ENCODE peak calls at places on chromosomes 7 and 10, in nine cellular contexts. Z, H, M, R, L, B, O, F and D are unnamed samples.
A peak's percentile ranks its signal among the peaks of the same experiment; 100 is the strongest.

GRCh38 chr7:37311282-37311868 is 137.3 kb downstream of the ELMO1 start:
- DNase-seq in Z (peak; percentile 61), H (peak; percentile 58), M (peak; percentile 58), R (no peak), L (no peak), B (no peak), O (no peak), F (no peak), D (no peak)

GRCh38 chr10:43322769-43323168 is 48.7 kb upstream of the FXYD4 start:
- DNase-seq in Z (peak; percentile 60), H (peak; percentile 93), M (peak; percentile 94), R (peak; percentile 99), L (peak; percentile 96), B (peak; percentile 94), O (peak; percentile 95), F (peak; percentile 85), D (peak; percentile 96)

GRCh38 chr7:48365010-48365409 is 193.8 kb downstream of the ABCA13 start:
- DNase-seq in Z (peak; percentile 34), H (no peak), M (no peak), R (no peak), L (no peak), B (no peak), O (no peak), F (no peak), D (no peak)

GRCh38 chr10:14087585-14087984 is 243.1 kb downstream of the FRMD4A start:
- DNase-seq in Z (no peak), H (no peak), M (no peak), R (no peak), L (no peak), B (no peak), O (no peak), F (no peak), D (no peak)

GRCh38 chr10:3255086-3255485 is 82.5 kb upstream of the PITRM1 start:
- DNase-seq in Z (no peak), H (no peak), M (peak; percentile 22), R (no peak), L (no peak), B (no peak), O (no peak), F (no peak), D (no peak)

GRCh38 chr7:13144622-13145021 is 457.2 kb downstream of the ARL4A start:
- DNase-seq in Z (peak; percentile 96), H (peak; percentile 71), M (no peak), R (no peak), L (no peak), B (no peak), O (no peak), F (no peak), D (no peak)

GRCh38 chr7:75638607-75639070 is 100.1 kb downstream of the HIP1 start:
- DNase-seq in Z (no peak), H (peak; percentile 59), M (peak; percentile 62), R (peak; percentile 76), L (peak; percentile 51), B (peak; percentile 80), O (peak; percentile 35), F (peak; percentile 35), D (peak; percentile 70)

GRCh38 chr7:110590415-110590814 is 500.5 kb upstream of the LRRN3 start:
- DNase-seq in Z (no peak), H (no peak), M (peak; percentile 41), R (peak; percentile 80), L (no peak), B (no peak), O (no peak), F (no peak), D (no peak)

GRCh38 chr10:88129013-88129412 is 265.6 kb downstream of the PTEN start:
- DNase-seq in Z (no peak), H (no peak), M (no peak), R (no peak), L (no peak), B (no peak), O (no peak), F (no peak), D (no peak)

GRCh38 chr10:88130912-88131311 is 267.5 kb downstream of the PTEN start:
- DNase-seq in Z (no peak), H (no peak), M (no peak), R (no peak), L (no peak), B (no peak), O (no peak), F (no peak), D (no peak)

GRCh38 chr10:88127766-88128165 is 264.3 kb downstream of the PTEN start:
- DNase-seq in Z (no peak), H (no peak), M (no peak), R (no peak), L (no peak), B (no peak), O (no peak), F (no peak), D (no peak)

GRCh38 chr10:88127266-88127665 is 263.8 kb downstream of the PTEN start:
- DNase-seq in Z (no peak), H (no peak), M (no peak), R (no peak), L (no peak), B (no peak), O (no peak), F (no peak), D (no peak)

DNA sequence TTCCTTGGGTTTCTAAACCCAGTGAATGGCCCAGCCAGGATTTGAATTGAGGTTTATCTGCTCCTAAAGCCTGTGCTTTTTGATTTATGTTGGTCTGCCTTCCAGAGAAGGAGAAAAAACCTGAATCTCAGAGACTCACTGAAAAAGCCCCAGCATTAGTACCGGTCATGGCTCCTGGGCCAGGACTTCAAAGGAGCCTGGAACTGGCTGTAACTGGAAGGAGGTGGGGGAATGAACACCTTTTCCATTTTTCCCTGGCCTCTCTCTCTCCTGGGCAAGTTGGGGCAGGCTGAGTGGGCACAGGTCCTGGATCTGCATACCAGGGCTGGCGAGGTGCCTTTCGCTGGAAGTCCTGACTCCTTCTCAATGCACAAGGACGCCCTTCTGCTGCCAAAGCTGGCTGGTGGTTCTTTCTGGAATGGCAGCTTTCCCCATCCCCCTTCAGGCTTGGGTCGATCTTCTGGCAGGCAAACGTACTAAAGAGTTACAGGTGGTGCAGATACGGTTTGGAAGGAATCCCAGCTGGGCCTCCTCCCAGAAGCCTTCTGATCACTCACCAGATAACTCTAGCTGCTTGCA is 268.2 kb downstream of the PTEN start:
- DNase-seq in Z (no peak), H (no peak), M (peak; percentile 68), R (peak; percentile 30), L (no peak), B (peak; percentile 72), O (no peak), F (peak; percentile 95), D (no peak)
- TF ChIP-seq CTCF in Z (no peak), H (no peak), M (no peak), R (no peak), L (no peak), B (no peak), O (no peak), F (peak; percentile 54), D (no peak)

GRCh38 chr7:135128931-135129330 is 18.9 kb upstream of the TMEM140 start:
- DNase-seq in Z (no peak), H (no peak), M (no peak), R (no peak), L (no peak), B (no peak), O (no peak), F (no peak), D (no peak)

GRCh38 chr7:135129579-135129978 is 18.3 kb upstream of the TMEM140 start:
- DNase-seq in Z (no peak), H (no peak), M (no peak), R (peak; percentile 22), L (no peak), B (no peak), O (no peak), F (no peak), D (no peak)
- TF ChIP-seq CTCF in Z (no peak), H (no peak), M (no peak), R (no peak), L (no peak), B (no peak), O (no peak), F (no peak), D (peak; percentile 20)

GRCh38 chr7:155299539-155300202 is 2.0 kb downstream of the INSIG1 start:
- DNase-seq in Z (no peak), H (no peak), M (no peak), R (no peak), L (no peak), B (no peak), O (no peak), F (no peak), D (no peak)

GRCh38 chr7:155296788-155297516 is 726 bp upstream of the INSIG1 start:
- DNase-seq in Z (peak; percentile 84), H (peak; percentile 82), M (peak; percentile 78), R (peak; percentile 67), L (no peak), B (peak; percentile 84), O (peak; percentile 50), F (peak; percentile 59), D (peak; percentile 40)

GRCh38 chr7:155297517-155298287 is at the start of gene INSIG1:
- DNase-seq in Z (peak; percentile 95), H (peak; percentile 97), M (peak; percentile 94), R (peak; percentile 89), L (peak; percentile 84), B (peak; percentile 96), O (peak; percentile 96), F (peak; percentile 96), D (peak; percentile 96)

GRCh38 chr7:155298834-155299538 is 1.3 kb downstream of the INSIG1 start:
- DNase-seq in Z (peak; percentile 98), H (peak; percentile 97), M (peak; percentile 97), R (peak; percentile 95), L (peak; percentile 83), B (peak; percentile 97), O (peak; percentile 94), F (peak; percentile 90), D (peak; percentile 87)

DNA sequence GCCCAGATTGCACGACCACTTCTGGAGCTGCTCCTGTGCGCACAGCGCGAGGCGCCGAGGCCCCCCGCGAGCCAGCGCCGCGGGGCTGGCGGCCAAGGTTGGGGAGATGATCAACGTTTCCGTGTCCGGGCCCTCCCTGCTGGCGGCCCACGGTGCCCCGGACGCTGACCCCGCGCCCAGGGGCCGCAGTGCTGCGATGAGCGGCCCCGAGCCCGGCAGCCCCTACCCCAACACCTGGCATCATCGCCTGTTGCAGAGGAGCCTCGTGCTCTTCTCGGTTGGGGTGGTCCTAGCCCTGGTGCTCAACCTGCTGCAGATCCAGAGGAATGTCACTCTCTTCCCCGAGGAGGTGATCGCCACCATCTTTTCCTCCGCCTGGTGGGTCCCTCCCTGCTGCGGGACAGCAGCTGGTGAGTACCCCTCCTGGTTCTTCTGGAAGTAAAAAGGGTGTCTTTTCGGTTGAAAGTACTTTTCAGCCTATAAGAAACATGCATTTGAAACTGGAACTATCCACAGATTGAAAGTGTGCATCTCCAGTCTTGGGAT is 683 bp downstream of the INSIG1 start:
- DNase-seq in Z (no peak), H (no peak), M (no peak), R (peak; percentile 22), L (no peak), B (no peak), O (no peak), F (no peak), D (no peak)
- TF ChIP-seq CTCF in Z (no peak), H (no peak), M (no peak), R (no peak), L (no peak), B (no peak), O (no peak), F (no peak), D (no peak)

DNA sequence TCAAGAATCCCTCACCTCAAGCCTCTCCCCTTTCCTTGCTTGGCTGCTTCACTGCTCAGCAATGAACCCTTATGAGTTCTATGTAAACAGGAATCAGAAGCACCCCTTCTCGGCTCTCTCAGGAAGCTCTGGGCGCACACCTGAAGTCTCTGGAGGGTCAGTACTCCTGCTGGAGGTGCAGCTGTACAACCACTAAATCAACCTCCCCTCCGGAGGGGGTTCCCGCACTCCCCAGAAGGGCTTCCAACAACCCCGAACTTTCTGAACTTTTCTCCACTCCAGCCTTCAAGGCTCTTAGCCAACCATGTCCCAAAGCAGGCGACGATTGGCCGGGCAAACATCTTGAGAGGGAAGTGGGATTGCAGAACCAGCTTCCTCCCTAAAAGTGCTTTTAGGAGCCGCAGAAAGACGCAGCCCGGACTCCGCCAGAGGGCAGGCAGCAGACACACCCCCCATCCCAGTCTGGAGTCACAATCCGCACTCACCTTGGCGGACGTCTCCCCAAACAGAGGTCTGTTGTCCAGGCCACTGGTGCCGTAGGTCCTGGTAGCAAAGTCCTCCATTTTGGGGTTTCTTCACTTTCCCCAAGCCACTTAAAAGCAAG is 489 bp downstream of the TMEM243 start:
- DNase-seq in Z (peak; percentile 54), H (peak; percentile 72), M (peak; percentile 90), R (peak; percentile 77), L (no peak), B (peak; percentile 94), O (peak; percentile 47), F (peak; percentile 50), D (peak; percentile 46)
- TF ChIP-seq CTCF in Z (no peak), H (peak; percentile 15), M (no peak), R (no peak), L (no peak), B (peak; percentile 5), O (no peak), F (no peak), D (no peak)